ENCODE peak calls at places on chromosomes 7 and 10, in seven cellular contexts. One of them, this sample, is unnamed.

GRCh38 chr7:43646603-43647313 is 63.9 kb downstream of the STK17A start:
- DNase-seq in iris pigment epithelial cell: peak
- DNase-seq in T-helper 9 cell: no peak
- DNase-seq in A549: no peak
- DNase-seq in AML-193: no peak
- DNase-seq in NAMALWA: no peak
- DNase-seq in DMS153: no peak
- DNase-seq in this sample: no peak

GRCh38 chr10:117719558-117719957 is 177.0 kb downstream of the EMX2 start:
- DNase-seq in iris pigment epithelial cell: no peak
- DNase-seq in AML-193: no peak
- DNase-seq in NAMALWA: no peak
- DNase-seq in T-helper 9 cell: no peak
- DNase-seq in DMS153: no peak
- DNase-seq in A549: no peak
- DNase-seq in this sample: no peak

GRCh38 chr10:71049994-71050393 is 161.6 kb upstream of the PCBD1 start:
- DNase-seq in AML-193: no peak
- DNase-seq in T-helper 9 cell: no peak
- DNase-seq in iris pigment epithelial cell: no peak
- DNase-seq in NAMALWA: no peak
- DNase-seq in A549: no peak
- DNase-seq in DMS153: no peak
- DNase-seq in this sample: no peak

GRCh38 chr7:119733480-119733879 is 539.5 kb upstream of the KCND2 start:
- DNase-seq in T-helper 9 cell: no peak
- DNase-seq in A549: no peak
- DNase-seq in NAMALWA: no peak
- DNase-seq in DMS153: no peak
- DNase-seq in AML-193: no peak
- DNase-seq in iris pigment epithelial cell: no peak
- DNase-seq in this sample: no peak

GRCh38 chr10:133567609-133568286 is 2.4 kb upstream of the SYCE1 start:
- DNase-seq in iris pigment epithelial cell: no peak
- DNase-seq in AML-193: no peak
- DNase-seq in DMS153: no peak
- DNase-seq in A549: no peak
- DNase-seq in T-helper 9 cell: no peak
- DNase-seq in NAMALWA: no peak
- DNase-seq in this sample: no peak

GRCh38 chr10:18010050-18010449 is 58.3 kb downstream of the SLC39A12 start:
- DNase-seq in iris pigment epithelial cell: peak
- DNase-seq in T-helper 9 cell: no peak
- DNase-seq in NAMALWA: no peak
- DNase-seq in A549: no peak
- DNase-seq in DMS153: no peak
- DNase-seq in AML-193: no peak
- DNase-seq in this sample: no peak

GRCh38 chr10:128187788-128188185 is 61.6 kb upstream of the MKI67 start:
- DNase-seq in DMS153: no peak
- DNase-seq in NAMALWA: no peak
- DNase-seq in T-helper 9 cell: no peak
- DNase-seq in A549: no peak
- DNase-seq in AML-193: no peak
- DNase-seq in iris pigment epithelial cell: no peak
- DNase-seq in this sample: no peak

GRCh38 chr7:150405584-150406310 is 26.6 kb downstream of the ZNF775 start:
- DNase-seq in iris pigment epithelial cell: peak
- DNase-seq in DMS153: no peak
- DNase-seq in A549: peak
- DNase-seq in NAMALWA: peak
- DNase-seq in T-helper 9 cell: no peak
- DNase-seq in AML-193: no peak
- DNase-seq in this sample: peak

GRCh38 chr10:26479766-26480492 is 41.8 kb downstream of the APBB1IP start:
- DNase-seq in T-helper 9 cell: no peak
- DNase-seq in DMS153: no peak
- DNase-seq in iris pigment epithelial cell: no peak
- DNase-seq in NAMALWA: peak
- DNase-seq in A549: no peak
- DNase-seq in AML-193: peak
- DNase-seq in this sample: no peak

GRCh38 chr7:101140339-101140699 is 13.4 kb downstream of the SERPINE1 start:
- DNase-seq in A549: no peak
- DNase-seq in DMS153: no peak
- DNase-seq in NAMALWA: no peak
- DNase-seq in iris pigment epithelial cell: peak
- DNase-seq in T-helper 9 cell: no peak
- DNase-seq in AML-193: no peak
- DNase-seq in this sample: no peak

GRCh38 chr10:45581497-45582385 is 90.8 kb downstream of the ZFAND4 start:
- DNase-seq in iris pigment epithelial cell: peak
- DNase-seq in NAMALWA: no peak
- DNase-seq in DMS153: no peak
- DNase-seq in A549: no peak
- DNase-seq in AML-193: no peak
- DNase-seq in T-helper 9 cell: no peak
- DNase-seq in this sample: no peak

GRCh38 chr10:124654686-124655085 is 89.5 kb downstream of the FAM53B start:
- DNase-seq in T-helper 9 cell: no peak
- DNase-seq in iris pigment epithelial cell: no peak
- DNase-seq in A549: no peak
- DNase-seq in DMS153: no peak
- DNase-seq in NAMALWA: no peak
- DNase-seq in AML-193: no peak
- DNase-seq in this sample: no peak

GRCh38 chr10:91630592-91630991 is 2.3 kb downstream of the PPP1R3C start:
- DNase-seq in iris pigment epithelial cell: no peak
- DNase-seq in T-helper 9 cell: no peak
- DNase-seq in NAMALWA: no peak
- DNase-seq in AML-193: no peak
- DNase-seq in A549: no peak
- DNase-seq in DMS153: no peak
- DNase-seq in this sample: no peak

GRCh38 chr7:131219277-131220041 is 108.2 kb upstream of the MKLN1 start:
- DNase-seq in DMS153: no peak
- DNase-seq in T-helper 9 cell: no peak
- DNase-seq in AML-193: no peak
- DNase-seq in iris pigment epithelial cell: no peak
- DNase-seq in A549: no peak
- DNase-seq in NAMALWA: peak
- DNase-seq in this sample: peak

GRCh38 chr7:96347471-96347870 is 25.6 kb upstream of the SLC25A13 start:
- DNase-seq in NAMALWA: no peak
- DNase-seq in DMS153: no peak
- DNase-seq in A549: no peak
- DNase-seq in AML-193: no peak
- DNase-seq in iris pigment epithelial cell: no peak
- DNase-seq in T-helper 9 cell: no peak
- DNase-seq in this sample: no peak

GRCh38 chr7:51430480-51431086 is 114.0 kb upstream of the COBL start:
- DNase-seq in NAMALWA: peak
- DNase-seq in DMS153: peak
- DNase-seq in iris pigment epithelial cell: peak
- DNase-seq in AML-193: peak
- DNase-seq in T-helper 9 cell: peak
- DNase-seq in A549: peak
- DNase-seq in this sample: peak

This sample was measured in posterior cingulate gyrus.